ENCODE peak calls at places on chromosomes 5 and 9, in six cellular contexts. One of them, this sample, is unnamed. For H3K4me1, the result is how much of the 10 kb centered on the place peaks cover.

GRCh38 chr9:132144708-132145365 is 17.0 kb upstream of the NTNG2 start:
- DNase-seq in spleen: no peak
- DNase-seq in uterus: no peak
- DNase-seq in breast epithelium: no peak
- DNase-seq in HCT116: no peak
- DNase-seq in stomach: no peak
- DNase-seq in this sample: no peak

GRCh38 chr9:18330736-18331335 is 143.1 kb upstream of the ADAMTSL1 start:
- DNase-seq in stomach: no peak
- DNase-seq in spleen: no peak
- DNase-seq in breast epithelium: no peak
- DNase-seq in uterus: no peak
- DNase-seq in HCT116: no peak
- DNase-seq in this sample: no peak

GRCh38 chr9:99056186-99056585 is 48.7 kb upstream of the TGFBR1 start:
- DNase-seq in breast epithelium: no peak
- DNase-seq in uterus: no peak
- DNase-seq in HCT116: no peak
- DNase-seq in spleen: no peak
- DNase-seq in stomach: no peak
- DNase-seq in this sample: peak

GRCh38 chr5:82563745-82564144 is 285.6 kb upstream of the RPS23 start:
- DNase-seq in breast epithelium: no peak
- DNase-seq in HCT116: no peak
- DNase-seq in stomach: no peak
- DNase-seq in uterus: no peak
- DNase-seq in spleen: no peak
- DNase-seq in this sample: no peak

GRCh38 chr9:115133649-115134048 is 15.7 kb upstream of the TNC start:
- DNase-seq in HCT116: no peak
- DNase-seq in stomach: no peak
- DNase-seq in uterus: no peak
- DNase-seq in spleen: no peak
- DNase-seq in breast epithelium: no peak
- DNase-seq in this sample: no peak

GRCh38 chr5:119309290-119309818 is 46.5 kb upstream of the TNFAIP8 start:
- DNase-seq in HCT116: no peak
- DNase-seq in stomach: no peak
- DNase-seq in uterus: no peak
- DNase-seq in breast epithelium: no peak
- DNase-seq in spleen: no peak
- DNase-seq in this sample: no peak

GRCh38 chr9:110340306-110340705 is 2.6 kb upstream of the TXNDC8 start:
- DNase-seq in breast epithelium: no peak
- DNase-seq in uterus: no peak
- DNase-seq in HCT116: peak
- DNase-seq in stomach: no peak
- DNase-seq in spleen: no peak
- DNase-seq in this sample: no peak

GRCh38 chr5:66558562-66558961 is 37.6 kb upstream of the MAST4 start:
- DNase-seq in spleen: no peak
- DNase-seq in stomach: no peak
- DNase-seq in breast epithelium: no peak
- DNase-seq in uterus: no peak
- DNase-seq in HCT116: no peak
- DNase-seq in this sample: no peak

GRCh38 chr5:128491291-128491690 is 46.8 kb downstream of the FBN2 start:
- DNase-seq in HCT116: no peak
- DNase-seq in spleen: no peak
- DNase-seq in stomach: no peak
- DNase-seq in breast epithelium: no peak
- DNase-seq in uterus: no peak
- DNase-seq in this sample: no peak

GRCh38 chr5:61299254-61299653 is 32.8 kb upstream of the ZSWIM6 start:
- DNase-seq in HCT116: no peak
- DNase-seq in stomach: no peak
- DNase-seq in uterus: no peak
- DNase-seq in breast epithelium: no peak
- DNase-seq in spleen: no peak
- DNase-seq in this sample: no peak

GRCh38 chr5:146761809-146762208 is 116.7 kb downstream of the PPP2R2B start:
- DNase-seq in HCT116: no peak
- DNase-seq in spleen: no peak
- DNase-seq in uterus: no peak
- DNase-seq in breast epithelium: no peak
- DNase-seq in stomach: no peak
- DNase-seq in this sample: no peak

GRCh38 chr5:54603372-54603771 is 85.8 kb downstream of the SNX18 start:
- DNase-seq in HCT116: no peak
- DNase-seq in uterus: no peak
- DNase-seq in breast epithelium: no peak
- DNase-seq in spleen: no peak
- DNase-seq in stomach: no peak
- DNase-seq in this sample: no peak

DNA sequence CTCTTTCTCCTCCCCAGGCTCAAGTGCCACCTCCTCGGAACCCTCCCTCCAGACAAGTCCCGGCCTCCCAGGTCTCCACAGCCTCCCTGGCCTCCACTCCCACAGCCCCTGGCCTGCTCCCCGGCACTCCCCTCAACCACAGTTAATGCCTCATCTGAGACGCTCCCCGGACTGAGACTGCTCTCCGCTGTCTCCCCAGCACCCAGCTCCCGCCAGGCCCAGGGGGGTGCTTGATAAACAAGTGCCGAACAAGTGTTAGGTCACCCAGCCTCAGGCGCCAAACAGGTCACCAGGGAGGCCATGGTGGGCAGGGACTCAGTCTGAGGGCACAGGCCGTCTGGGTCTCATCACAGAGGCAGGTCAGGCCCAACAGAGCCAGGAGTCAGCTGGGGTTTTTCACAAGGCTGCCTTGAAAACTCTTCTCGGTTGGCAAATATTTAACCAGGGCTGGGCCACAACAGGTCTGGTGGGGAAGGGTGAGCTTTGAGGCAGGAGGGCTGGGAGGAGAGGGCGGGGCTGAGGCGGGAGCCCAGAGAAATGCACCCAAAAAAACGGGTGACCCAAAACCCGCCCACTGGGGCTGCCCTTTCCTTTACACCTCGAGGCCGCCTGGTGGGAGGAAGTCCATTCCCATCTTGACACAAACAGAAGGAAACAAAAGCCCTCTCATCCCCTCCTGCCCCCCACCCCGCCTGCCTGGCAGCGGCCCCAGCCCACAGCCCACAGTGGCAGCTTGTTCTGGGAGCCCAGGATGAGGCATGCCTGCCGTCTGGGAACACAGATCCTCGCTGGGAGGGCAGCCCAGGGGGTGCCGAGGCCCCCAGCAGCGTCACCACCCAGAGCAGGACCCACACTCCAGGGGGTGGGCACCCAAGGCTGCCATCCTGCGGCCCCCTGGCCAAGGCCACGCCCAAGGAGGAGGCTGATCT is 66.6 kb upstream of the STXBP1 start:
- DNase-seq in breast epithelium: peak
- DNase-seq in spleen: no peak
- DNase-seq in uterus: no peak
- DNase-seq in stomach: peak
- DNase-seq in HCT116: no peak
- DNase-seq in this sample: peak
- TF ChIP-seq POLR2A in breast epithelium: no peak
- TF ChIP-seq POLR2A in spleen: no peak
- TF ChIP-seq POLR2A in uterus: no peak
- TF ChIP-seq POLR2A in stomach: no peak
- TF ChIP-seq POLR2A in HCT116: no peak
- TF ChIP-seq POLR2A in this sample: no peak

GRCh38 chr5:178440163-178440545 is 150.0 kb downstream of the COL23A1 start:
- DNase-seq in uterus: no peak
- DNase-seq in stomach: no peak
- DNase-seq in breast epithelium: no peak
- DNase-seq in spleen: no peak
- DNase-seq in HCT116: no peak
- DNase-seq in this sample: no peak
- H3K4me1 ChIP-seq in uterus: under half
- H3K4me1 ChIP-seq in stomach: under half
- H3K4me1 ChIP-seq in breast epithelium: under half
- H3K4me1 ChIP-seq in spleen: under half
- H3K4me1 ChIP-seq in HCT116: under half
- H3K4me1 ChIP-seq in this sample: under half

DNA sequence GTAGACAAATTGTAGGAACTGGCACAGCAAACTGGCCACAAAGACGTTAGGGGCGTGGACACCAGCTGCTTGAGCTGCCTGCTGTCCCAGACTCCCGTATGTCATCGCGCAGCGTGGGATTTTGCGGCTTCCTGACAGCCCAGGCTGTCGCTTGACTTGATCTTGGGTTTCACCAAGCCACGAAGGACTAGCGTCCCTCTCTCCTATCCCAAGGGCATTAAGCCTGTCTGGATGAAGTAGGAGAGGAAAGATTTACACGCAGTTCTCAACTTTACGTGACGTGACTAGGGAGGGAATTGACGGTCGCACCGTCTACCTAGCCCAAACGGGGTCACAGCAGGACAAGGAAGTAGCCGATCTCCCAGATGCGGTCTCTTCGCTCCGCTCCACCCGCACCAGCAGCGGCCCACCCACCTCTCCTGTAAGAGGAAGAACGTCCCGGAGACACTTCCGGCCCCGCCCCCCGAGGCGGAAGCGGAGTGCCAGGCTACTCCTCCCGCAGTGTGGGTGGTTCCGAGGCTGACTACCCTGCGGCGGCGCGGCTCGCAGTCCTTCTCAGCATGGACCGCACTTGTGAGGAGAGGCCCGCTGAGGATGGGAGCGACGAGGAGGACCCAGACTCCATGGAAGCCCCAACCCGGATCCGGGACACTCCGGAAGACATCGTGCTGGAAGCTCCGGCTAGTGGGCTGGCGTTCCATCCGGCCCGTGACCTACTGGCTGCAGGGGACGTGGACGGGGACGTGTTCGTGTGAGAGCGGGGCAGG is at the start of gene WDR55:
- DNase-seq in uterus: peak
- DNase-seq in HCT116: peak
- DNase-seq in spleen: peak
- DNase-seq in stomach: peak
- DNase-seq in breast epithelium: peak
- DNase-seq in this sample: peak
- TF ChIP-seq POLR2A in uterus: peak
- TF ChIP-seq POLR2A in HCT116: peak
- TF ChIP-seq POLR2A in spleen: no peak
- TF ChIP-seq POLR2A in stomach: peak
- TF ChIP-seq POLR2A in breast epithelium: no peak
- TF ChIP-seq POLR2A in this sample: peak

DNA sequence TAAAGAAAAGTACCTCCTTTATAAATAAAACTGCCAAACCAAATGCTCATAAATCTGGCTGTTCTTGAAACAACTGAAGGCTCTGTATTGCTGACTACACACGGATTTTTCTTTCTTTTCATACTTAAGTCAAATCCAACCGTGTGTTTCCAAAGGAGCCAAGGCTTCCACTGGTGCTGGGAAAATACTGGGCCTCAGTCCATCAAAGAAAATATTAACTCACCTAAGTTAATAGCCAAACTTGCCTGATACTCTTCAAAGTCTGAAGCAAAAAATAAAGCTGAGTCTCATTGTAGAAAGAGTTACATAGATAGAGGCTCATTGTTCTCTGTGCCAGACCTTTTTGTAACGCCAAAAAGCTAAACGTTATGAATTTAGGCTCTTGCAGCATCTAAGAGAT is 350.4 kb upstream of the CDH9 start:
- DNase-seq in stomach: no peak
- DNase-seq in uterus: no peak
- DNase-seq in breast epithelium: no peak
- DNase-seq in HCT116: no peak
- DNase-seq in spleen: no peak
- DNase-seq in this sample: no peak
- H3K4me1 ChIP-seq in stomach: under half
- H3K4me1 ChIP-seq in uterus: under half
- H3K4me1 ChIP-seq in breast epithelium: under half
- H3K4me1 ChIP-seq in HCT116: under half
- H3K4me1 ChIP-seq in spleen: under half
- H3K4me1 ChIP-seq in this sample: under half

GRCh38 chr9:109307380-109308240 is 13.2 kb downstream of the EPB41L4B start:
- DNase-seq in breast epithelium: no peak
- DNase-seq in HCT116: no peak
- DNase-seq in spleen: no peak
- DNase-seq in uterus: no peak
- DNase-seq in stomach: peak
- DNase-seq in this sample: no peak
- TF ChIP-seq POLR2A in breast epithelium: no peak
- TF ChIP-seq POLR2A in HCT116: no peak
- TF ChIP-seq POLR2A in spleen: no peak
- TF ChIP-seq POLR2A in uterus: no peak
- TF ChIP-seq POLR2A in stomach: no peak
- TF ChIP-seq POLR2A in this sample: no peak

DNA sequence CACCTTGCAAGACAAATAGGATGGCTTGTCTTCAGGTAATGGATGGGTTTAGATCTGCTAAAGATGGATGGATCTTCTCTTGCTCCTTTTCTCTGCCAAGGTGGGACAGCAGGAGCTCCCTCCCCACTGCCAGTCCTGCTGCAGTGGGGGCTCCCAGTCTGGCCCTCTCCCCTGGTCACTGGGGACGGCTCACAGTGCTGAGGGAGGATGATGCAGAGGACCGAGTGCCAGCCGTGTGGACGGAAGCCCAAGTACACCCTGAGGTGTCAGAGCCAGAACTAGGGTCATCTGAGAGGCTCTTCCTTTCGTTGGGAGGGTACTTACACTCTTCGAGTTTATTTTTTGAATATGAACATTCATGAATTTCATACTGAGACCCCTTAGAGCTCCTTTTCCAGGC is 5.7 kb downstream of the CCDC69 start:
- DNase-seq in uterus: no peak
- DNase-seq in HCT116: no peak
- DNase-seq in spleen: no peak
- DNase-seq in stomach: no peak
- DNase-seq in breast epithelium: no peak
- DNase-seq in this sample: peak
- H3K4me1 ChIP-seq in uterus: under half
- H3K4me1 ChIP-seq in HCT116: under half
- H3K4me1 ChIP-seq in spleen: half or more
- H3K4me1 ChIP-seq in stomach: half or more
- H3K4me1 ChIP-seq in breast epithelium: under half
- H3K4me1 ChIP-seq in this sample: half or more

DNA sequence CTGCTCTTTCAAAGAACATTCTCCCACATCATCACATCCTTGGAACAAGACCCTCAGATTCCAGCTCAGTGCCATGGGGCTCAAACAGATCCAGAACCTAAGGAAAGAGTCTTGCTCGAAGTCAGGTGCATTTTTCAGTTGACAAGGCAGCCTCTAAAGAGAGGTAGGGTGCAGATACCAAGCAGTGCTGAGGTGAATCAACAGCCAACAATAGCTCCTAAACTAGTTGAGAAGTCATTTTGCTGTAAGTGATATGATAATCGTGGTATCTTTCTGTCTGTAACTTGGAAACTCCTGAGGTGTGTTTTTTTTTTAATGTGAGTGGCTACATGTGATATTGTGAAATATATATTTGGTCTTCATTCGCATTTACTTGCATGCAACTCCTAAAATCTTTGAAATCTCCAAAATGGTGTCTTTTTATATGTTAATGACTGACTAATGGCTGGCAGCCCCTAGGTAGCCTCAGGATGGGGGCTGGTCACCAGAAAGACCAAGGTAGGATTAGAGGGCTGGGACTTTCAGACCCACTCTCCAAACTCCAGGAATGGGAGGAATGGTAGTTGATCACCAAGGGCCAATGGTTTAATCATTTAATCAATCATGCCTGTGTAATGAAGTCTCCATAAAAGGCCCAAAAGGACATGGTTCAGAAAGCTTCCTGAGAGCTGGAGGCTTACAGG is 96.6 kb downstream of the SERINC5 start:
- DNase-seq in spleen: no peak
- DNase-seq in breast epithelium: no peak
- DNase-seq in uterus: no peak
- DNase-seq in stomach: no peak
- DNase-seq in HCT116: no peak
- DNase-seq in this sample: no peak
- TF ChIP-seq POLR2A in spleen: no peak
- TF ChIP-seq POLR2A in breast epithelium: no peak
- TF ChIP-seq POLR2A in uterus: no peak
- TF ChIP-seq POLR2A in stomach: no peak
- TF ChIP-seq POLR2A in HCT116: no peak
- TF ChIP-seq POLR2A in this sample: no peak